ENCODE peak calls at places on chromosomes 13 and 19, in eight cellular contexts. G is hypothalamus; L is GOT3; T is GM04504; B is H9; U is activated CD4-positive, CD25-positive, alpha-beta regulatory T cell treated with anti-CD3 and anti-CD28 coated beads, Interleukin-2, amount 50 U/mL, for 72 hours; F is mammary epithelial cell; C is aorta. E is an unnamed sample.

GRCh38 chr19:17937371-17937900 is 4.6 kb downstream of the CCDC124 start:
- DNase-seq in G (no peak), L (no peak), T (no peak), B (no peak), U (no peak), F (no peak), C (no peak), E (no peak)

GRCh38 chr13:110625771-110626321 is 10.5 kb downstream of the NAXD start:
- DNase-seq in G (no peak), L (no peak), T (no peak), B (no peak), U (no peak), F (no peak), C (no peak), E (no peak)

GRCh38 chr13:74062933-74063332 is 71.3 kb downstream of the KLF12 start:
- DNase-seq in G (no peak), L (no peak), T (no peak), B (no peak), U (no peak), F (no peak), C (peak), E (no peak)

GRCh38 chr13:19681517-19681916 is 48.1 kb downstream of the MPHOSPH8 start:
- DNase-seq in G (no peak), L (no peak), T (no peak), B (no peak), U (no peak), F (no peak), C (no peak), E (no peak)

GRCh38 chr13:28049215-28049614 is 51.2 kb downstream of the FLT3 start:
- DNase-seq in G (no peak), L (no peak), T (no peak), B (no peak), U (no peak), F (no peak), C (no peak), E (no peak)

GRCh38 chr13:100115693-100116254 is 26.9 kb downstream of the PCCA start:
- DNase-seq in G (no peak), L (no peak), T (no peak), B (no peak), U (no peak), F (no peak), C (no peak), E (no peak)

GRCh38 chr19:55486971-55487883 is 1.0 kb upstream of the SSC5D start:
- DNase-seq in G (no peak), L (peak), T (peak), B (no peak), U (no peak), F (peak), C (peak), E (peak)

GRCh38 chr19:45455707-45456499 is 11.9 kb upstream of the FOSB start:
- DNase-seq in G (peak), L (peak), T (peak), B (peak), U (peak), F (peak), C (peak), E (no peak)

GRCh38 chr19:29074579-29074978 is 138.4 kb downstream of the UQCRFS1 start:
- DNase-seq in G (no peak), L (no peak), T (no peak), B (no peak), U (no peak), F (no peak), C (no peak), E (no peak)

GRCh38 chr19:43470288-43470687 is 4.9 kb upstream of the LYPD3 start:
- DNase-seq in G (no peak), L (no peak), T (no peak), B (no peak), U (no peak), F (peak), C (no peak), E (no peak)

GRCh38 chr13:42218576-42218975 is 53.4 kb upstream of the AKAP11 start:
- DNase-seq in G (no peak), L (no peak), T (no peak), B (no peak), U (no peak), F (peak), C (peak), E (no peak)

GRCh38 chr19:17867087-17867486 is 4.7 kb upstream of the SLC5A5 start:
- DNase-seq in G (no peak), L (no peak), T (no peak), B (peak), U (no peak), F (no peak), C (no peak), E (no peak)

GRCh38 chr13:40668335-40668734 is 1.9 kb upstream of the FOXO1 start:
- DNase-seq in G (no peak), L (no peak), T (no peak), B (peak), U (no peak), F (no peak), C (peak), E (no peak)

GRCh38 chr19:34416021-34416545 is 11.9 kb downstream of the PDCD2L start:
- DNase-seq in G (no peak), L (no peak), T (no peak), B (no peak), U (no peak), F (no peak), C (no peak), E (peak)

GRCh38 chr13:87827479-87827878 is 156.3 kb downstream of the SLITRK5 start:
- DNase-seq in G (no peak), L (no peak), T (no peak), B (no peak), U (no peak), F (no peak), C (no peak), E (no peak)

GRCh38 chr13:48221301-48222190 is 11.5 kb upstream of the ITM2B start:
- DNase-seq in G (no peak), L (no peak), T (no peak), B (no peak), U (no peak), F (no peak), C (no peak), E (no peak)

GRCh38 chr13:99636728-99637353 is 135.6 kb downstream of the TM9SF2 start:
- DNase-seq in G (no peak), L (no peak), T (no peak), B (no peak), U (no peak), F (no peak), C (no peak), E (no peak)

GRCh38 chr13:52827839-52828238 is 20.6 kb downstream of the PCDH8 start:
- DNase-seq in G (no peak), L (no peak), T (no peak), B (no peak), U (no peak), F (no peak), C (no peak), E (no peak)

GRCh38 chr13:111339366-111340143 is 19.1 kb downstream of the TEX29 start:
- DNase-seq in G (no peak), L (no peak), T (no peak), B (peak), U (no peak), F (no peak), C (peak), E (no peak)

GRCh38 chr13:42740753-42741152 is 40.6 kb upstream of the FAM216B start:
- DNase-seq in G (no peak), L (no peak), T (no peak), B (no peak), U (no peak), F (no peak), C (peak), E (peak)

GRCh38 chr19:48696353-48697010 is 711 bp downstream of the FUT2 start:
- DNase-seq in G (no peak), L (no peak), T (no peak), B (peak), U (no peak), F (no peak), C (no peak), E (no peak)

GRCh38 chr13:37129867-37130266 is 24.4 kb upstream of the CSNK1A1L start:
- DNase-seq in G (no peak), L (no peak), T (no peak), B (no peak), U (no peak), F (no peak), C (no peak), E (no peak)

GRCh38 chr19:4390017-4390861 is 10.1 kb downstream of the SH3GL1 start:
- DNase-seq in G (no peak), L (no peak), T (no peak), B (peak), U (no peak), F (peak), C (peak), E (no peak)

GRCh38 chr13:113105032-113105993 is at the start of gene F7:
- DNase-seq in G (no peak), L (no peak), T (no peak), B (no peak), U (no peak), F (no peak), C (no peak), E (no peak)

GRCh38 chr13:113650275-113650674 is 7.7 kb downstream of the ATP4B start:
- DNase-seq in G (no peak), L (no peak), T (no peak), B (no peak), U (peak), F (no peak), C (peak), E (no peak)

GRCh38 chr19:30374791-30375650 is 2.8 kb downstream of the ZNF536 start:
- DNase-seq in G (no peak), L (no peak), T (no peak), B (peak), U (no peak), F (no peak), C (no peak), E (no peak)

GRCh38 chr19:29098863-29099481 is 114.0 kb downstream of the UQCRFS1 start:
- DNase-seq in G (no peak), L (peak), T (peak), B (no peak), U (no peak), F (peak), C (peak), E (peak)

E was measured in HFF-Myc.